ENCODE peak calls at places on chromosomes 4 and X, in nine cellular contexts. F is D341Med; P is stimulated activated CD4-positive, alpha-beta T cell treated with anti-CD3 and anti-CD28 coated beads, Interleukin-2, amount 100 ng/mL, for 48 hours; L is cardiac fibroblast; X is EH; A is NCI-H146; N is AG10803; M is GM12891; G is head of caudate nucleus. R is an unnamed sample.

GRCh38 chrX:140765043-140765784 is 55.7 kb downstream of the LINC00632 start:
- DNase-seq in G (no peak), M (no peak), N (peak), L (peak), X (peak), P (no peak), A (no peak), F (no peak), R (peak)

GRCh38 chr4:5998333-5998936 is 19.8 kb downstream of the C4orf50 start:
- DNase-seq in X (peak), L (peak), P (peak), N (peak), A (peak), M (peak), F (peak), G (peak), R (peak)

GRCh38 chr4:162909952-162910351 is 256.7 kb downstream of the NAF1 start:
- DNase-seq in L (no peak), X (no peak), G (no peak), P (no peak), M (no peak), F (no peak), A (no peak), N (no peak), R (no peak)

GRCh38 chr4:148171596-148171995 is 270.6 kb downstream of the NR3C2 start:
- DNase-seq in P (no peak), G (no peak), N (no peak), F (no peak), L (no peak), M (no peak), A (no peak), X (no peak), R (no peak)

GRCh38 chr4:170978990-170979389 is 834.2 kb upstream of the GALNTL6 start:
- DNase-seq in A (no peak), P (no peak), M (no peak), N (no peak), G (no peak), X (no peak), L (no peak), F (no peak), R (no peak)

GRCh38 chrX:96538104-96538725 is 146.4 kb upstream of the DIAPH2 start:
- DNase-seq in F (peak), X (no peak), M (no peak), N (no peak), L (no peak), G (no peak), A (no peak), P (no peak), R (no peak)

GRCh38 chrX:15675490-15675921 is 10.9 kb upstream of the CLTRN start:
- DNase-seq in N (no peak), G (peak), X (no peak), A (peak), P (peak), L (no peak), F (peak), M (peak), R (no peak)

GRCh38 chr4:42605264-42605663 is 51.6 kb downstream of the ATP8A1 start:
- DNase-seq in X (no peak), N (no peak), P (no peak), L (no peak), G (no peak), M (no peak), A (no peak), F (no peak), R (no peak)

R was measured in fibroblast of gingiva.